ENCODE peak calls at places on chromosomes 2 and 18, in six cellular contexts. X is cerebellar nuclear complex, A is small intestine, J is NCI-H69, F is aorta, Q is tibial artery. Z is an unnamed sample.

GRCh38 chr2:45083175-45083574 is 73.9 kb upstream of the SIX2 start:
- DNase-seq in X (no peak), A (no peak), J (peak; percentile 31), F (no peak), Q (no peak), Z (no peak)

GRCh38 chr2:109171444-109172334 is 42.7 kb downstream of the SH3RF3 start:
- DNase-seq in X (no peak), A (no peak), J (no peak), F (peak; percentile 87), Q (peak; percentile 91), Z (no peak)

GRCh38 chr2:224023188-224023587 is 15.9 kb downstream of the SERPINE2 start:
- DNase-seq in X (no peak), A (peak; percentile 51), J (peak; percentile 82), F (no peak), Q (no peak), Z (no peak)

GRCh38 chr2:127220807-127221527 is 868 bp upstream of the CYP27C1 start:
- DNase-seq in X (no peak), A (no peak), J (no peak), F (no peak), Q (no peak), Z (no peak)

GRCh38 chr2:239278941-239279365 is 121.9 kb downstream of the HDAC4 start:
- DNase-seq in X (no peak), A (no peak), J (peak; percentile 3), F (no peak), Q (peak; percentile 39), Z (peak; percentile 4)

GRCh38 chr2:227177592-227178336 is 13.3 kb downstream of the COL4A3 start:
- DNase-seq in X (no peak), A (no peak), J (no peak), F (no peak), Q (no peak), Z (no peak)

GRCh38 chr2:151976945-151977353 is 121.9 kb downstream of the CACNB4 start:
- DNase-seq in X (no peak), A (no peak), J (no peak), F (no peak), Q (no peak), Z (peak; percentile 72)

GRCh38 chr2:16126141-16126968 is 186.0 kb downstream of the MYCN start:
- DNase-seq in X (no peak), A (peak; percentile 80), J (no peak), F (no peak), Q (no peak), Z (no peak)

GRCh38 chr2:108268001-108268400 is 20.7 kb upstream of the SULT1C2 start:
- DNase-seq in X (no peak), A (peak; percentile 40), J (no peak), F (no peak), Q (no peak), Z (no peak)

GRCh38 chr2:63755216-63755615 is 86.5 kb upstream of the UGP2 start:
- DNase-seq in X (no peak), A (no peak), J (no peak), F (no peak), Q (no peak), Z (no peak)

GRCh38 chr2:132969371-132969985 is 299.5 kb upstream of the LYPD1 start:
- DNase-seq in X (no peak), A (no peak), J (no peak), F (no peak), Q (no peak), Z (no peak)

GRCh38 chr18:10424576-10425314 is 29.7 kb upstream of the APCDD1 start:
- DNase-seq in X (no peak), A (no peak), J (no peak), F (no peak), Q (peak; percentile 41), Z (no peak)

GRCh38 chr18:34875150-34875549 is 165.1 kb downstream of the DTNA start:
- DNase-seq in X (no peak), A (no peak), J (no peak), F (no peak), Q (no peak), Z (no peak)

GRCh38 chr2:232538671-232539070 is 821 bp upstream of the CHRNG start:
- DNase-seq in X (no peak), A (no peak), J (peak; percentile 8), F (no peak), Q (no peak), Z (no peak)

GRCh38 chr2:181766129-181766528 is 85.8 kb upstream of the NEUROD1 start:
- DNase-seq in X (no peak), A (no peak), J (no peak), F (no peak), Q (no peak), Z (no peak)

GRCh38 chr2:41136966-41137494 is 685.1 kb upstream of the SLC8A1 start:
- DNase-seq in X (no peak), A (no peak), J (no peak), F (no peak), Q (no peak), Z (no peak)

GRCh38 chr2:189481071-189481470 is 39.8 kb downstream of the WDR75 start:
- DNase-seq in X (no peak), A (no peak), J (no peak), F (no peak), Q (no peak), Z (no peak)

GRCh38 chr2:19812166-19812565 is 89.6 kb downstream of the TTC32 start:
- DNase-seq in X (peak; percentile 82), A (no peak), J (no peak), F (peak; percentile 84), Q (peak; percentile 55), Z (no peak)

GRCh38 chr2:44793322-44793870 is 148.1 kb upstream of the SIX3 start:
- DNase-seq in X (no peak), A (no peak), J (peak; percentile 54), F (no peak), Q (no peak), Z (no peak)

GRCh38 chr2:174510583-174511189 is 23.9 kb upstream of the GPR155 start:
- DNase-seq in X (no peak), A (no peak), J (peak; percentile 32), F (no peak), Q (no peak), Z (no peak)

GRCh38 chr18:45403341-45404049 is 211.8 kb upstream of the SLC14A2 start:
- DNase-seq in X (no peak), A (no peak), J (no peak), F (no peak), Q (no peak), Z (no peak)

GRCh38 chr2:218264773-218265601 is 4.2 kb downstream of the GPBAR1 start:
- DNase-seq in X (no peak), A (peak; percentile 91), J (no peak), F (no peak), Q (no peak), Z (no peak)

GRCh38 chr18:51278045-51278649 is 80.7 kb upstream of the MEX3C start:
- DNase-seq in X (no peak), A (peak; percentile 66), J (peak; percentile 81), F (no peak), Q (no peak), Z (peak; percentile 73)

GRCh38 chr2:121333231-121333630 is 48.2 kb upstream of the TFCP2L1 start:
- DNase-seq in X (no peak), A (no peak), J (no peak), F (no peak), Q (no peak), Z (no peak)

GRCh38 chr2:112257575-112257974 is 2.7 kb upstream of the ZC3H8 start:
- DNase-seq in X (no peak), A (no peak), J (no peak), F (no peak), Q (no peak), Z (no peak)

GRCh38 chr2:160666677-160667061 is 173.1 kb upstream of the RBMS1 start:
- DNase-seq in X (no peak), A (no peak), J (no peak), F (no peak), Q (no peak), Z (no peak)

GRCh38 chr2:215900203-215900611 is 113.1 kb downstream of the MREG start:
- DNase-seq in X (no peak), A (no peak), J (no peak), F (peak; percentile 54), Q (peak; percentile 53), Z (no peak)

GRCh38 chr2:235238537-235238936 is 255.3 kb upstream of the AGAP1 start:
- DNase-seq in X (no peak), A (no peak), J (peak; percentile 4), F (no peak), Q (peak; percentile 24), Z (no peak)

GRCh38 chr18:3405713-3406112 is 44.3 kb upstream of the TGIF1 start:
- DNase-seq in X (no peak), A (no peak), J (peak; percentile 59), F (no peak), Q (no peak), Z (no peak)

Z was measured in activated CD8-positive, alpha-beta T cell treated with anti-CD3 and anti-CD28 coated beads for 36 hours.